ENCODE peak calls at places on chromosome 2, in six cellular contexts. Q is GM06990; Z is kidney epithelial cell; P is HTR-8/SVneo; A is AML-193; D is stimulated activated CD8-positive, alpha-beta memory T cell treated with anti-CD3 and anti-CD28 coated beads, Interleukin-7, amount 100 ng/mL, for 24 hours. L is an unnamed sample.

GRCh38 chr2:219663116-219663762 is 35.8 kb downstream of the SLC4A3 start:
- DNase-seq in Q (no peak), D (no peak), Z (no peak), P (no peak), A (no peak), L (no peak)

GRCh38 chr2:142426064-142426463 is 295.2 kb upstream of the LRP1B start:
- DNase-seq in P (no peak), Q (no peak), D (no peak), A (no peak), Z (no peak), L (no peak)

GRCh38 chr2:46369783-46370182 is 72.6 kb downstream of the EPAS1 start:
- DNase-seq in Z (no peak), D (no peak), Q (no peak), A (no peak), P (no peak), L (no peak)

GRCh38 chr2:233252227-233252626 is 754 bp downstream of the ATG16L1 start:
- DNase-seq in P (no peak), Q (no peak), Z (no peak), D (no peak), A (no peak), L (no peak)

GRCh38 chr2:29522951-29523669 is 398.3 kb downstream of the ALK start:
- DNase-seq in P (no peak), Q (no peak), D (no peak), Z (no peak), A (no peak), L (no peak)

GRCh38 chr2:176986579-176986978 is 226.0 kb upstream of the HNRNPA3 start:
- DNase-seq in Z (no peak), P (no peak), D (no peak), Q (no peak), A (no peak), L (no peak)

GRCh38 chr2:216179015-216179414 is 69.9 kb downstream of the XRCC5 start:
- DNase-seq in A (no peak), Q (no peak), P (no peak), D (no peak), Z (no peak), L (no peak)

GRCh38 chr2:240561325-240561971 is 1.3 kb downstream of the DUSP28 start:
- DNase-seq in P (no peak), Q (no peak), D (no peak), Z (no peak), A (peak; percentile 1), L (no peak)

GRCh38 chr2:220166616-220167015 is 539.2 kb downstream of the SLC4A3 start:
- DNase-seq in Z (no peak), A (no peak), D (no peak), Q (no peak), P (no peak), L (no peak)

GRCh38 chr2:181371195-181371594 is 86.0 kb upstream of the ITGA4 start:
- DNase-seq in Z (no peak), D (no peak), P (no peak), Q (no peak), A (no peak), L (no peak)

GRCh38 chr2:221943078-221943810 is 355.6 kb downstream of the PAX3 start:
- DNase-seq in Z (no peak), Q (no peak), A (no peak), D (no peak), P (no peak), L (peak; percentile 10)

GRCh38 chr2:229914182-229914581 is 7.6 kb downstream of the TRIP12 start:
- DNase-seq in P (no peak), Q (no peak), A (peak; percentile 56), D (no peak), Z (no peak), L (no peak)

GRCh38 chr2:65530547-65531320 is 98.3 kb upstream of the SPRED2 start:
- DNase-seq in P (no peak), A (no peak), Q (no peak), D (no peak), Z (no peak), L (no peak)

GRCh38 chr2:109172556-109173105 is 43.6 kb downstream of the SH3RF3 start:
- DNase-seq in D (no peak), A (no peak), P (no peak), Z (no peak), Q (no peak), L (no peak)

GRCh38 chr2:190723397-190724090 is 74.7 kb downstream of the NAB1 start:
- DNase-seq in P (no peak), D (no peak), A (no peak), Q (no peak), Z (no peak), L (no peak)

L was measured in non-pigmented ciliary epithelial cell.